ENCODE peak calls at places on chromosomes 11 and 22, in ten cellular contexts. One of them, this sample, is unnamed.

GRCh38 chr22:25567305-25567704 is 2.8 kb downstream of the GRK3 start:
- DNase-seq in brain microvascular endothelial cell: no peak
- DNase-seq in K562: peak
- DNase-seq in AG10803: no peak
- DNase-seq in cardiac fibroblast: no peak
- DNase-seq in AG09309: no peak
- DNase-seq in heart right ventricle: no peak
- DNase-seq in transverse colon: no peak
- DNase-seq in body of pancreas: no peak
- DNase-seq in dorsolateral prefrontal cortex: no peak
- DNase-seq in this sample: no peak

GRCh38 chr11:97909544-97910394 is 1111.0 kb upstream of the CNTN5 start:
- DNase-seq in brain microvascular endothelial cell: peak
- DNase-seq in K562: no peak
- DNase-seq in AG10803: peak
- DNase-seq in cardiac fibroblast: peak
- DNase-seq in AG09309: no peak
- DNase-seq in heart right ventricle: no peak
- DNase-seq in transverse colon: no peak
- DNase-seq in body of pancreas: no peak
- DNase-seq in dorsolateral prefrontal cortex: no peak
- DNase-seq in this sample: peak

GRCh38 chr22:39703890-39704658 is 133.5 kb downstream of the CACNA1I start:
- DNase-seq in brain microvascular endothelial cell: no peak
- DNase-seq in K562: no peak
- DNase-seq in AG10803: no peak
- DNase-seq in cardiac fibroblast: no peak
- DNase-seq in AG09309: no peak
- DNase-seq in heart right ventricle: peak
- DNase-seq in transverse colon: peak
- DNase-seq in body of pancreas: peak
- DNase-seq in dorsolateral prefrontal cortex: no peak
- DNase-seq in this sample: no peak

GRCh38 chr22:28976588-28976987 is 85.0 kb downstream of the C22orf31 start:
- DNase-seq in brain microvascular endothelial cell: peak
- DNase-seq in K562: no peak
- DNase-seq in AG10803: peak
- DNase-seq in cardiac fibroblast: peak
- DNase-seq in AG09309: peak
- DNase-seq in heart right ventricle: no peak
- DNase-seq in transverse colon: no peak
- DNase-seq in body of pancreas: no peak
- DNase-seq in dorsolateral prefrontal cortex: no peak
- DNase-seq in this sample: peak

GRCh38 chr11:76609736-76610370 is 60.7 kb downstream of the LRRC32 start:
- DNase-seq in brain microvascular endothelial cell: no peak
- DNase-seq in K562: no peak
- DNase-seq in AG10803: peak
- DNase-seq in cardiac fibroblast: no peak
- DNase-seq in AG09309: no peak
- DNase-seq in heart right ventricle: peak
- DNase-seq in transverse colon: no peak
- DNase-seq in body of pancreas: no peak
- DNase-seq in dorsolateral prefrontal cortex: no peak
- DNase-seq in this sample: peak

GRCh38 chr11:72370201-72370600 is 64.1 kb downstream of the CLPB start:
- DNase-seq in brain microvascular endothelial cell: no peak
- DNase-seq in K562: no peak
- DNase-seq in AG10803: no peak
- DNase-seq in cardiac fibroblast: no peak
- DNase-seq in AG09309: no peak
- DNase-seq in heart right ventricle: no peak
- DNase-seq in transverse colon: no peak
- DNase-seq in body of pancreas: no peak
- DNase-seq in dorsolateral prefrontal cortex: no peak
- DNase-seq in this sample: no peak

GRCh38 chr11:12087075-12087775 is 23.2 kb upstream of the MICAL2 start:
- DNase-seq in brain microvascular endothelial cell: peak
- DNase-seq in K562: no peak
- DNase-seq in AG10803: peak
- DNase-seq in cardiac fibroblast: peak
- DNase-seq in AG09309: peak
- DNase-seq in heart right ventricle: no peak
- DNase-seq in transverse colon: peak
- DNase-seq in body of pancreas: no peak
- DNase-seq in dorsolateral prefrontal cortex: no peak
- DNase-seq in this sample: peak

GRCh38 chr11:76805206-76805913 is 22.2 kb downstream of the TSKU start:
- DNase-seq in brain microvascular endothelial cell: no peak
- DNase-seq in K562: peak
- DNase-seq in AG10803: peak
- DNase-seq in cardiac fibroblast: peak
- DNase-seq in AG09309: no peak
- DNase-seq in heart right ventricle: no peak
- DNase-seq in transverse colon: no peak
- DNase-seq in body of pancreas: no peak
- DNase-seq in dorsolateral prefrontal cortex: no peak
- DNase-seq in this sample: peak

DNA sequence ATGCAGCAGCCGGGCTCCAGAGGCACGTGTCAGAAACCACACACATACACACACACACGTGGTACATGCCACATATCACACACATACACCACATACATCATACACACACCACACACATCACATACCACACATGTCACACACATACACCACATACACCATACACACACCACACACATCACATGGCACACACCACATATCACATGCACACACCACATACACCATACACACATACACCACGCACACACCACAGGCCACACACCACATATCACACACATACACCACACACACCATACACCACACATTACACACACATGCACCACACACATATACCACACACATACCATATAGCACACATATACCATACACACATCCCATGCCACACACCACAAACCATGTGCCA is 97.5 kb upstream of the PRR5 start:
- DNase-seq in brain microvascular endothelial cell: no peak
- DNase-seq in K562: no peak
- DNase-seq in AG10803: no peak
- DNase-seq in cardiac fibroblast: no peak
- DNase-seq in AG09309: no peak
- DNase-seq in heart right ventricle: no peak
- DNase-seq in transverse colon: no peak
- DNase-seq in body of pancreas: no peak
- DNase-seq in dorsolateral prefrontal cortex: no peak
- DNase-seq in this sample: no peak
- H3K4me3 ChIP-seq in brain microvascular endothelial cell: no peak
- H3K4me3 ChIP-seq in K562: no peak
- H3K4me3 ChIP-seq in AG10803: no peak
- H3K4me3 ChIP-seq in cardiac fibroblast: no peak
- H3K4me3 ChIP-seq in AG09309: no peak
- H3K4me3 ChIP-seq in heart right ventricle: no peak
- H3K4me3 ChIP-seq in transverse colon: no peak
- H3K4me3 ChIP-seq in body of pancreas: no peak
- H3K4me3 ChIP-seq in dorsolateral prefrontal cortex: no peak
- H3K4me3 ChIP-seq in this sample: no peak

GRCh38 chr22:35258144-35258988 is 1.1 kb downstream of the HMGXB4 start:
- DNase-seq in brain microvascular endothelial cell: no peak
- DNase-seq in K562: peak
- DNase-seq in AG10803: peak
- DNase-seq in cardiac fibroblast: peak
- DNase-seq in AG09309: no peak
- DNase-seq in heart right ventricle: no peak
- DNase-seq in transverse colon: peak
- DNase-seq in body of pancreas: no peak
- DNase-seq in dorsolateral prefrontal cortex: no peak
- DNase-seq in this sample: peak

GRCh38 chr22:35257002-35257320 is 332 bp upstream of the HMGXB4 start:
- DNase-seq in brain microvascular endothelial cell: no peak
- DNase-seq in K562: no peak
- DNase-seq in AG10803: no peak
- DNase-seq in cardiac fibroblast: no peak
- DNase-seq in AG09309: no peak
- DNase-seq in heart right ventricle: no peak
- DNase-seq in transverse colon: no peak
- DNase-seq in body of pancreas: no peak
- DNase-seq in dorsolateral prefrontal cortex: no peak
- DNase-seq in this sample: no peak

GRCh38 chr22:35253946-35254345 is 3.3 kb upstream of the HMGXB4 start:
- DNase-seq in brain microvascular endothelial cell: no peak
- DNase-seq in K562: no peak
- DNase-seq in AG10803: no peak
- DNase-seq in cardiac fibroblast: no peak
- DNase-seq in AG09309: no peak
- DNase-seq in heart right ventricle: no peak
- DNase-seq in transverse colon: no peak
- DNase-seq in body of pancreas: no peak
- DNase-seq in dorsolateral prefrontal cortex: no peak
- DNase-seq in this sample: no peak

DNA sequence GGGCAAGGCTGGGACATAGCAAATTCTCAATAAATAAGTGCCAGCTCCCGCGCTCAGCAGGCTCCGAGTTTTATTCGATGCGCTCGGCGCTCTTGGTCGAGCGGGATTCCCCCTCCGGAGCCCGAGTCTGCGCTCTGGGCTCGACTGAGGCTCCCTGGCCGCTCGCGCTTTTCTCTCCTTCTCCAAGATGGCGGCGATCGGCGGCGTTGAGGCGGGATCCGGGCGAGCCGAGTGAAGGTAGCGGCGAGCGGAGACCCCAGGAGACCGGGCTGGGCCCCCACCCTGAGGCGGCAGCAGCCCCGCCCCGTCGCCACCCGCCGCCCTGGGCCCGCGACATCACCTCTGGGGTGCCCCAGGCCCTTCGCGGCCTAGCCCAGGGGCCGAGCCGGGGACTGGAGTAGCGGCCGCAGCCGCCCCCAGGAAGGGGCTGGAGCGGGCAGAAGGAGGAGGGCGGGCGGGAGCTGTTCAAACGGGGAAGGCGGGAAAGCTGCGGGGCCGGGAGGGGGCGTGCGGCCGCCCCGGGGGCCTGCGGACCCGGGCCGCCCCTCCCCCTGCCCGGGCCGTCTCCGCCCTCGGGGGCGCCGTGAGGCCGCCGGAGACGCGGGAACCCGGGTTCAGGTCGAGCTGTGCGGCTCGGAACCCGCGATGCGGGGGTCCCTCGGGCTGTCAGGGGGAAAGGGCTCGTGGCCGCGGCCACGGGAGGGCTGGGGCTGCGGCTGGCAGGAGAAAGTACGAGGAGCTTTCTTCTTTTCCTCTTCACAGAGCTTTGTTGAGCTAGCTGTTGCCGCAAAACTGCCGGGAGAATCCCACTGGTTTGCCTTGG is at the start of gene HMGXB4:
- DNase-seq in brain microvascular endothelial cell: peak
- DNase-seq in K562: peak
- DNase-seq in AG10803: peak
- DNase-seq in cardiac fibroblast: peak
- DNase-seq in AG09309: peak
- DNase-seq in heart right ventricle: peak
- DNase-seq in transverse colon: peak
- DNase-seq in body of pancreas: peak
- DNase-seq in dorsolateral prefrontal cortex: peak
- DNase-seq in this sample: peak
- TF ChIP-seq CTCF in brain microvascular endothelial cell: no peak
- TF ChIP-seq CTCF in K562: no peak
- TF ChIP-seq CTCF in AG10803: no peak
- TF ChIP-seq CTCF in cardiac fibroblast: no peak
- TF ChIP-seq CTCF in AG09309: no peak
- TF ChIP-seq CTCF in heart right ventricle: peak
- TF ChIP-seq CTCF in transverse colon: no peak
- TF ChIP-seq CTCF in body of pancreas: no peak
- TF ChIP-seq CTCF in dorsolateral prefrontal cortex: peak
- TF ChIP-seq CTCF in this sample: no peak

GRCh38 chr11:108593214-108593909 is at the start of gene EXPH5:
- DNase-seq in brain microvascular endothelial cell: peak
- DNase-seq in K562: peak
- DNase-seq in AG10803: peak
- DNase-seq in cardiac fibroblast: peak
- DNase-seq in AG09309: no peak
- DNase-seq in heart right ventricle: peak
- DNase-seq in transverse colon: peak
- DNase-seq in body of pancreas: peak
- DNase-seq in dorsolateral prefrontal cortex: peak
- DNase-seq in this sample: peak

GRCh38 chr11:108592591-108593213 is 866 bp downstream of the EXPH5 start:
- DNase-seq in brain microvascular endothelial cell: no peak
- DNase-seq in K562: peak
- DNase-seq in AG10803: no peak
- DNase-seq in cardiac fibroblast: no peak
- DNase-seq in AG09309: no peak
- DNase-seq in heart right ventricle: peak
- DNase-seq in transverse colon: peak
- DNase-seq in body of pancreas: peak
- DNase-seq in dorsolateral prefrontal cortex: peak
- DNase-seq in this sample: no peak

GRCh38 chr11:108596701-108597100 is 3.1 kb upstream of the EXPH5 start:
- DNase-seq in brain microvascular endothelial cell: no peak
- DNase-seq in K562: no peak
- DNase-seq in AG10803: no peak
- DNase-seq in cardiac fibroblast: no peak
- DNase-seq in AG09309: no peak
- DNase-seq in heart right ventricle: no peak
- DNase-seq in transverse colon: no peak
- DNase-seq in body of pancreas: no peak
- DNase-seq in dorsolateral prefrontal cortex: no peak
- DNase-seq in this sample: no peak

GRCh38 chr11:108591893-108592292 is 1.7 kb downstream of the EXPH5 start:
- DNase-seq in brain microvascular endothelial cell: no peak
- DNase-seq in K562: peak
- DNase-seq in AG10803: no peak
- DNase-seq in cardiac fibroblast: no peak
- DNase-seq in AG09309: no peak
- DNase-seq in heart right ventricle: no peak
- DNase-seq in transverse colon: peak
- DNase-seq in body of pancreas: no peak
- DNase-seq in dorsolateral prefrontal cortex: no peak
- DNase-seq in this sample: no peak

DNA sequence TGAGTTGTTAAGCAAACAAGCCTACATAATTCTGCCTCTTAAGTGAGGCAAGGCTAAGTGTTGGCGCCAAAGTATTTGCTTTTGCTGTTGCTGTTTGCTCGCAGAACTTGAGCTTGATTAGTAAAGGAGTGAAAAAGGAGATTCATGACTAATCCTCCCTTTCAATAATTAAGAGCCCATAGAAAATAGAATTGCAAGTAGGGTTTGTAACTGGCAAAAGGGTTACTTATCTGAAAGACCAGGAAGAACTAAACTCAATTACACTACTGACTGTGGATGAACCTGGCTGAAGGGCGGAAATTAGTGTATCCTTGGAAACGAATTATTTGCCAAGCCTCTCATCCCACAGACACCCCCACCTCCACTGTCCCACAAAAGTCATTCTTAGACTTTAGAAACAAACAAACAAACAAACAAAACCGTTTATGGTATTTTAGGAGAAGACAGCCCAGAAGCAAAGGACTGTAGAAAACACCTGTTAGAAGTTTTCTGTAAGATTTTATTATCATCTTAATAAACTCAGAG is 404 bp upstream of the EXPH5 start:
- DNase-seq in brain microvascular endothelial cell: no peak
- DNase-seq in K562: no peak
- DNase-seq in AG10803: no peak
- DNase-seq in cardiac fibroblast: no peak
- DNase-seq in AG09309: no peak
- DNase-seq in heart right ventricle: no peak
- DNase-seq in transverse colon: no peak
- DNase-seq in body of pancreas: no peak
- DNase-seq in dorsolateral prefrontal cortex: no peak
- DNase-seq in this sample: no peak
- H3K4me3 ChIP-seq in brain microvascular endothelial cell: peak
- H3K4me3 ChIP-seq in K562: peak
- H3K4me3 ChIP-seq in AG10803: peak
- H3K4me3 ChIP-seq in cardiac fibroblast: peak
- H3K4me3 ChIP-seq in AG09309: peak
- H3K4me3 ChIP-seq in heart right ventricle: peak
- H3K4me3 ChIP-seq in transverse colon: peak
- H3K4me3 ChIP-seq in body of pancreas: no peak
- H3K4me3 ChIP-seq in dorsolateral prefrontal cortex: peak
- H3K4me3 ChIP-seq in this sample: peak

GRCh38 chr11:6269994-6270393 is 10.4 kb downstream of the CCKBR start:
- DNase-seq in brain microvascular endothelial cell: no peak
- DNase-seq in K562: peak
- DNase-seq in AG10803: no peak
- DNase-seq in cardiac fibroblast: no peak
- DNase-seq in AG09309: no peak
- DNase-seq in heart right ventricle: no peak
- DNase-seq in transverse colon: no peak
- DNase-seq in body of pancreas: no peak
- DNase-seq in dorsolateral prefrontal cortex: no peak
- DNase-seq in this sample: no peak
- TF ChIP-seq CTCF in brain microvascular endothelial cell: peak
- TF ChIP-seq CTCF in K562: peak
- TF ChIP-seq CTCF in AG10803: peak
- TF ChIP-seq CTCF in cardiac fibroblast: no peak
- TF ChIP-seq CTCF in AG09309: no peak
- TF ChIP-seq CTCF in heart right ventricle: no peak
- TF ChIP-seq CTCF in transverse colon: no peak
- TF ChIP-seq CTCF in body of pancreas: no peak
- TF ChIP-seq CTCF in dorsolateral prefrontal cortex: no peak
- TF ChIP-seq CTCF in this sample: no peak

This sample was measured in choroid plexus epithelial cell.